ENCODE peak calls at places on chromosomes 11 and 22, in four cellular contexts. F is CD4-positive, alpha-beta memory T cell; R is CD4-positive, alpha-beta T cell; N is stimulated activated CD8-positive, alpha-beta memory T cell treated with anti-CD3 and anti-CD28 coated beads, Interleukin-4, amount 100 ng/mL, for 1 hour. M is an unnamed sample.

GRCh38 chr11:113991718-113992458 is 17.0 kb downstream of the HTR3A start:
- DNase-seq in F (no peak), R (no peak), N (no peak), M (no peak)

GRCh38 chr22:43396934-43397457 is 14.8 kb upstream of the MPPED1 start:
- DNase-seq in F (no peak), R (no peak), N (no peak), M (no peak)

GRCh38 chr22:38137876-38138687 is 27.6 kb upstream of the BAIAP2L2 start:
- DNase-seq in F (no peak), R (no peak), N (no peak), M (no peak)

GRCh38 chr11:106714179-106714578 is 304.1 kb downstream of the GUCY1A2 start:
- DNase-seq in F (no peak), R (no peak), N (no peak), M (no peak)

GRCh38 chr11:100930185-100930778 is 199.3 kb downstream of the PGR start:
- DNase-seq in F (no peak), R (no peak), N (no peak), M (peak; percentile 19)

GRCh38 chr11:134391170-134391569 is 20.9 kb downstream of the B3GAT1 start:
- DNase-seq in F (no peak), R (no peak), N (no peak), M (no peak)

GRCh38 chr11:66012946-66013761 is 1.3 kb downstream of the CST6 start:
- DNase-seq in F (no peak), R (no peak), N (no peak), M (no peak)

GRCh38 chr11:110777765-110778164 is 65.5 kb upstream of the ARHGAP20 start:
- DNase-seq in F (no peak), R (no peak), N (no peak), M (no peak)

GRCh38 chr22:37303821-37304274 is 21.5 kb downstream of the CYTH4 start:
- DNase-seq in F (no peak), R (no peak), N (no peak), M (no peak)

GRCh38 chr22:46226577-46226976 is 23.5 kb downstream of the CDPF1 start:
- DNase-seq in F (no peak), R (no peak), N (no peak), M (no peak)

GRCh38 chr11:2812371-2812991 is 73.1 kb downstream of the CDKN1C start:
- DNase-seq in F (no peak), R (no peak), N (no peak), M (no peak)

GRCh38 chr11:113481672-113482071 is 6.5 kb upstream of the DRD2 start:
- DNase-seq in F (no peak), R (no peak), N (no peak), M (no peak)

GRCh38 chr11:114447444-114447843 is 8.2 kb downstream of the REXO2 start:
- DNase-seq in F (no peak), R (no peak), N (no peak), M (no peak)

GRCh38 chr11:67238894-67239794 is 27.1 kb upstream of the GRK2 start:
- DNase-seq in F (no peak), R (no peak), N (no peak), M (no peak)

GRCh38 chr11:115153731-115154354 is 350.4 kb downstream of the CADM1 start:
- DNase-seq in F (no peak), R (no peak), N (no peak), M (no peak)

GRCh38 chr22:39443416-39443815 is 13.4 kb upstream of the MGAT3 start:
- DNase-seq in F (no peak), R (no peak), N (no peak), M (no peak)

GRCh38 chr22:34814260-34814659 is 251.7 kb upstream of the ISX start:
- DNase-seq in F (no peak), R (no peak), N (no peak), M (no peak)

GRCh38 chr11:11607772-11608171 is 14.0 kb downstream of the GALNT18 start:
- DNase-seq in F (no peak), R (no peak), N (no peak), M (no peak)